ENCODE peak calls at places on chromosomes 7 and 10, in ten cellular contexts. One of them, this sample, is unnamed.

GRCh38 chr7:131244259-131244852 is 83.3 kb upstream of the MKLN1 start:
- DNase-seq in heart right ventricle: no peak
- DNase-seq in A549: peak; percentile 72
- DNase-seq in lower lobe of right lung: no peak
- DNase-seq in neural progenitor cell: no peak
- DNase-seq in lung: no peak
- DNase-seq in AG04450: peak; percentile 85
- DNase-seq in SJSA1: peak; percentile 82
- DNase-seq in IMR-90: peak; percentile 97
- DNase-seq in left ventricle myocardium inferior: no peak
- DNase-seq in this sample: no peak

GRCh38 chr10:119616879-119617580 is 20.3 kb upstream of the TIAL1 start:
- DNase-seq in heart right ventricle: peak; percentile 39
- DNase-seq in A549: no peak
- DNase-seq in lower lobe of right lung: no peak
- DNase-seq in neural progenitor cell: no peak
- DNase-seq in lung: no peak
- DNase-seq in AG04450: no peak
- DNase-seq in SJSA1: no peak
- DNase-seq in IMR-90: no peak
- DNase-seq in left ventricle myocardium inferior: peak; percentile 26
- DNase-seq in this sample: no peak

GRCh38 chr10:97434055-97434454 is 8.1 kb downstream of the PGAM1 start:
- DNase-seq in heart right ventricle: no peak
- DNase-seq in A549: no peak
- DNase-seq in lower lobe of right lung: no peak
- DNase-seq in neural progenitor cell: no peak
- DNase-seq in lung: no peak
- DNase-seq in AG04450: no peak
- DNase-seq in SJSA1: no peak
- DNase-seq in IMR-90: no peak
- DNase-seq in left ventricle myocardium inferior: no peak
- DNase-seq in this sample: no peak

GRCh38 chr7:71746004-71746403 is 614.1 kb downstream of the GALNT17 start:
- DNase-seq in heart right ventricle: no peak
- DNase-seq in A549: no peak
- DNase-seq in lower lobe of right lung: no peak
- DNase-seq in neural progenitor cell: peak; percentile 16
- DNase-seq in lung: peak; percentile 13
- DNase-seq in AG04450: no peak
- DNase-seq in SJSA1: no peak
- DNase-seq in IMR-90: no peak
- DNase-seq in left ventricle myocardium inferior: no peak
- DNase-seq in this sample: no peak

GRCh38 chr7:70303309-70303708 is 705.0 kb downstream of the AUTS2 start:
- DNase-seq in heart right ventricle: no peak
- DNase-seq in A549: no peak
- DNase-seq in lower lobe of right lung: no peak
- DNase-seq in neural progenitor cell: no peak
- DNase-seq in lung: no peak
- DNase-seq in AG04450: no peak
- DNase-seq in SJSA1: no peak
- DNase-seq in IMR-90: no peak
- DNase-seq in left ventricle myocardium inferior: no peak
- DNase-seq in this sample: no peak

GRCh38 chr7:75858430-75858829 is 20.4 kb upstream of the RHBDD2 start:
- DNase-seq in heart right ventricle: no peak
- DNase-seq in A549: no peak
- DNase-seq in lower lobe of right lung: no peak
- DNase-seq in neural progenitor cell: no peak
- DNase-seq in lung: no peak
- DNase-seq in AG04450: no peak
- DNase-seq in SJSA1: no peak
- DNase-seq in IMR-90: no peak
- DNase-seq in left ventricle myocardium inferior: no peak
- DNase-seq in this sample: no peak

GRCh38 chr10:93461124-93461806 is 20.9 kb downstream of the MYOF start:
- DNase-seq in heart right ventricle: no peak
- DNase-seq in A549: no peak
- DNase-seq in lower lobe of right lung: no peak
- DNase-seq in neural progenitor cell: no peak
- DNase-seq in lung: no peak
- DNase-seq in AG04450: no peak
- DNase-seq in SJSA1: peak; percentile 60
- DNase-seq in IMR-90: peak; percentile 82
- DNase-seq in left ventricle myocardium inferior: no peak
- DNase-seq in this sample: no peak

GRCh38 chr10:124174673-124175645 is 81.6 kb upstream of the CHST15 start:
- DNase-seq in heart right ventricle: no peak
- DNase-seq in A549: no peak
- DNase-seq in lower lobe of right lung: no peak
- DNase-seq in neural progenitor cell: no peak
- DNase-seq in lung: no peak
- DNase-seq in AG04450: no peak
- DNase-seq in SJSA1: no peak
- DNase-seq in IMR-90: no peak
- DNase-seq in left ventricle myocardium inferior: no peak
- DNase-seq in this sample: peak; percentile 53

DNA sequence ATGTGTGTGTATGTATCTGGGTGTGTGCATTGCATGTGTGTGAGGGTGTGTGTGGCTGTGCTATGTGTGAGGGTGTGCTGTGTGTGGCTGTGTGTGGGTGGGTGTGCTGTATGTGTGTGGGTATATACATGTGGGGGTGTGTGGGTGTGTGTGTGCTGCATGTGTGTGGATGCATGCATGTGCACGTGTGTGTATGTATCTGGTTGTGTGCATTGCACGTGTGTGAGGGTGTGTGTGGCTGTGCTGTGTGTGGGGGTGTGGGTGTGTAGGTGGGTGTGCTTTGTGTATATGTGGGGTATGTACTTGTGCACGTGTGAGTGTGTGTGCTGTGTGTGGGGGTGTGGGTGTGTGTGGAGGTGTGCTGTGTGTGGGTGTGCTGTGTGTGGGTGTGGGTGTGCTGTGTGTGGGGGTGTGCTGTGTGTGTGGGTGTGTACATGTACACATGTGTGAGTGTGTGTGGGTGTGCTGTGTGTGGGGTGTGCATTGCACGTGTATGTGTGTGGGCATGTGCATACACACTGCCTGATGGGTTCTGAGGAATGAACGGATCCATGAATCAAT is 579.8 kb downstream of the PTPRN2 start:
- DNase-seq in heart right ventricle: no peak
- DNase-seq in A549: no peak
- DNase-seq in lower lobe of right lung: no peak
- DNase-seq in neural progenitor cell: no peak
- DNase-seq in lung: no peak
- DNase-seq in AG04450: no peak
- DNase-seq in SJSA1: no peak
- DNase-seq in IMR-90: no peak
- DNase-seq in left ventricle myocardium inferior: no peak
- DNase-seq in this sample: no peak
- H3K4me3 ChIP-seq in heart right ventricle: no peak overlapping the region
- H3K4me3 ChIP-seq in A549: no peak overlapping the region
- H3K4me3 ChIP-seq in lower lobe of right lung: no peak overlapping the region
- H3K4me3 ChIP-seq in neural progenitor cell: no peak overlapping the region
- H3K4me3 ChIP-seq in lung: no peak overlapping the region
- H3K4me3 ChIP-seq in AG04450: no peak overlapping the region
- H3K4me3 ChIP-seq in SJSA1: no peak overlapping the region
- H3K4me3 ChIP-seq in IMR-90: no peak overlapping the region
- H3K4me3 ChIP-seq in left ventricle myocardium inferior: no peak overlapping the region
- H3K4me3 ChIP-seq in this sample: no peak overlapping the region

GRCh38 chr7:158658475-158658874 is 46.1 kb downstream of the NCAPG2 start:
- DNase-seq in heart right ventricle: no peak
- DNase-seq in A549: no peak
- DNase-seq in lower lobe of right lung: no peak
- DNase-seq in neural progenitor cell: no peak
- DNase-seq in lung: no peak
- DNase-seq in AG04450: no peak
- DNase-seq in SJSA1: no peak
- DNase-seq in IMR-90: no peak
- DNase-seq in left ventricle myocardium inferior: no peak
- DNase-seq in this sample: no peak

GRCh38 chr7:158651968-158652555 is 52.5 kb downstream of the NCAPG2 start:
- DNase-seq in heart right ventricle: no peak
- DNase-seq in A549: no peak
- DNase-seq in lower lobe of right lung: no peak
- DNase-seq in neural progenitor cell: no peak
- DNase-seq in lung: no peak
- DNase-seq in AG04450: no peak
- DNase-seq in SJSA1: no peak
- DNase-seq in IMR-90: no peak
- DNase-seq in left ventricle myocardium inferior: no peak
- DNase-seq in this sample: no peak

GRCh38 chr7:158657189-158657746 is 47.3 kb downstream of the NCAPG2 start:
- DNase-seq in heart right ventricle: no peak
- DNase-seq in A549: no peak
- DNase-seq in lower lobe of right lung: no peak
- DNase-seq in neural progenitor cell: peak; percentile 3
- DNase-seq in lung: no peak
- DNase-seq in AG04450: no peak
- DNase-seq in SJSA1: no peak
- DNase-seq in IMR-90: no peak
- DNase-seq in left ventricle myocardium inferior: no peak
- DNase-seq in this sample: no peak

GRCh38 chr7:158655931-158656441 is 48.6 kb downstream of the NCAPG2 start:
- DNase-seq in heart right ventricle: no peak
- DNase-seq in A549: no peak
- DNase-seq in lower lobe of right lung: no peak
- DNase-seq in neural progenitor cell: no peak
- DNase-seq in lung: no peak
- DNase-seq in AG04450: no peak
- DNase-seq in SJSA1: no peak
- DNase-seq in IMR-90: no peak
- DNase-seq in left ventricle myocardium inferior: no peak
- DNase-seq in this sample: no peak

DNA sequence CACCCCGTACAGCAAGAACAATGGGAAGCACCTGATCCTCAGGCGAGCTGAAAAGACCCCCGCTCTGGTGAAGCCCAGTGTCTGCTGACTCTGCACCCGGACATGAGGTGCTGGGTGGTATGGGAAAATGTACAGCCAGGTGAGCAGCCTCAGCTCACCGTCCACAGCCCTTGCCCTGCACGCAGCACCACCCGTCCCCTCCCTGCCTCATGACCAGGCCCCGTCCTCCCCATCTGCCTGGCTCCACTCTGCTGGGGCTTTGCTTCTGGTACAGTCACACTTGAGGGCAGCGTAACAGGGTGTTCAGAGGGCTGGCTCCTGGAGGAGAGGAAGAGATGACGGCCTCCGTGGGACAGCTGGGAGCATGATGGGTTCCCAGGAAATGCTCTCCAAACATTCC is 49.1 kb downstream of the NCAPG2 start:
- DNase-seq in heart right ventricle: no peak
- DNase-seq in A549: no peak
- DNase-seq in lower lobe of right lung: no peak
- DNase-seq in neural progenitor cell: no peak
- DNase-seq in lung: no peak
- DNase-seq in AG04450: no peak
- DNase-seq in SJSA1: no peak
- DNase-seq in IMR-90: no peak
- DNase-seq in left ventricle myocardium inferior: no peak
- DNase-seq in this sample: no peak
- H3K27ac ChIP-seq in heart right ventricle: no peak overlapping the region
- H3K27ac ChIP-seq in A549: no peak overlapping the region
- H3K27ac ChIP-seq in lower lobe of right lung: no peak overlapping the region
- H3K27ac ChIP-seq in neural progenitor cell: no peak overlapping the region
- H3K27ac ChIP-seq in lung: no peak overlapping the region
- H3K27ac ChIP-seq in AG04450: no peak overlapping the region
- H3K27ac ChIP-seq in SJSA1: no peak overlapping the region
- H3K27ac ChIP-seq in IMR-90: no peak overlapping the region
- H3K27ac ChIP-seq in left ventricle myocardium inferior: no peak overlapping the region
- H3K27ac ChIP-seq in this sample: no peak overlapping the region

GRCh38 chr10:33336606-33337334 is 2.3 kb upstream of the NRP1 start:
- DNase-seq in heart right ventricle: peak; percentile 80
- DNase-seq in A549: peak; percentile 51
- DNase-seq in lower lobe of right lung: peak; percentile 56
- DNase-seq in neural progenitor cell: peak; percentile 64
- DNase-seq in lung: no peak
- DNase-seq in AG04450: no peak
- DNase-seq in SJSA1: peak; percentile 77
- DNase-seq in IMR-90: no peak
- DNase-seq in left ventricle myocardium inferior: peak; percentile 78
- DNase-seq in this sample: peak; percentile 78

GRCh38 chr10:33337335-33337854 is 2.9 kb upstream of the NRP1 start:
- DNase-seq in heart right ventricle: peak; percentile 21
- DNase-seq in A549: peak; percentile 53
- DNase-seq in lower lobe of right lung: no peak
- DNase-seq in neural progenitor cell: no peak
- DNase-seq in lung: no peak
- DNase-seq in AG04450: no peak
- DNase-seq in SJSA1: peak; percentile 76
- DNase-seq in IMR-90: peak; percentile 68
- DNase-seq in left ventricle myocardium inferior: peak; percentile 31
- DNase-seq in this sample: no peak

GRCh38 chr10:33335550-33335799 is 1.0 kb upstream of the NRP1 start:
- DNase-seq in heart right ventricle: no peak
- DNase-seq in A549: peak; percentile 58
- DNase-seq in lower lobe of right lung: peak; percentile 59
- DNase-seq in neural progenitor cell: no peak
- DNase-seq in lung: no peak
- DNase-seq in AG04450: no peak
- DNase-seq in SJSA1: no peak
- DNase-seq in IMR-90: no peak
- DNase-seq in left ventricle myocardium inferior: peak; percentile 54
- DNase-seq in this sample: peak; percentile 75

GRCh38 chr10:33334839-33335549 is 527 bp upstream of the NRP1 start:
- DNase-seq in heart right ventricle: peak; percentile 82
- DNase-seq in A549: peak; percentile 78
- DNase-seq in lower lobe of right lung: peak; percentile 79
- DNase-seq in neural progenitor cell: peak; percentile 86
- DNase-seq in lung: peak; percentile 69
- DNase-seq in AG04450: peak; percentile 74
- DNase-seq in SJSA1: peak; percentile 97
- DNase-seq in IMR-90: peak; percentile 87
- DNase-seq in left ventricle myocardium inferior: peak; percentile 83
- DNase-seq in this sample: peak; percentile 88

DNA sequence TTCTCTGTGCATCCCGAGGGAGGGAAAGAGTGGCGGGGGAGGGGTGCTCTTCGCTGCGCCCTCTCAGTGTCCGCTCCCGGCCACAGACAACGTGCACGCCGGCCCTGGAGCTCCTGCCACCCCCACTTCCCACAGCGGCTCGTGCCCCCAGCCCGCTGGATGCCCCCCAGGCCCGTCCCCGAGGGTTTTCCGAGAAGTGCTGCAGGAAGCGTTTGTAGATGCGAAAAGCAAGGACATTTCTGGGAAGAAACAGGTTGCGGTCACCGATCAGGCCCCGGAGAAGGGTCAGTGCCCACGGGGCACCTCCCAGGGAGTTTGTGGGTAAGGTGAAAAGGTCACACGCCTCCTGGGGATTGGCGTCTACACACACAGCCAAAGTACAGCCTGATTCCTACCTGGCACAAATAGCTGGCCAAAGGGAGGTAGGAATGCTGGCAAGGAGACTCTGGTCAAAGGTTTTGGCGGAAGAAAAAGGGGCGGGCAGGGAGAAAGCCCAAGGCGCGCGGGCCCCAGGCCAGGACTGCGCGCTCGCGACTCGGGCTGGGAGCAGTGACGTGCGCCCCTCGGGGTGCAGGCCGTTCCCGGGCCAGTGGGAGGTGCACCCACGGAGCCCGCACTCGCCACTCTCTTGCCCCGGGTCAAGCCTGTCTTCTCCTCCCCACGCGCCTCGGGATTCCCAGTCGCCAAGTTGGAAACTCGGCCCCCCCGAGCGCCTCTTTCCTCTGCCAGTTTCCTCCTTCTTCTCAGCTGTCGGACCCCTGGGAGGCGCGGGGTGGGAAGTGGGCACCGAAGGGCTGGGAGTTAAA is 1.5 kb upstream of the NRP1 start:
- DNase-seq in heart right ventricle: peak; percentile 81
- DNase-seq in A549: peak; percentile 78
- DNase-seq in lower lobe of right lung: peak; percentile 70
- DNase-seq in neural progenitor cell: peak; percentile 67
- DNase-seq in lung: peak; percentile 55
- DNase-seq in AG04450: no peak
- DNase-seq in SJSA1: peak; percentile 78
- DNase-seq in IMR-90: peak; percentile 44
- DNase-seq in left ventricle myocardium inferior: peak; percentile 82
- DNase-seq in this sample: peak; percentile 83
- H3K4me3 ChIP-seq in heart right ventricle: peak overlapping the region; percentile 71
- H3K4me3 ChIP-seq in A549: peak overlapping the region; percentile 85
- H3K4me3 ChIP-seq in lower lobe of right lung: peak overlapping the region; percentile 79
- H3K4me3 ChIP-seq in neural progenitor cell: peak overlapping the region; percentile 73
- H3K4me3 ChIP-seq in lung: peak overlapping the region; percentile 72
- H3K4me3 ChIP-seq in AG04450: peak overlapping the region; percentile 93
- H3K4me3 ChIP-seq in SJSA1: peak overlapping the region; percentile 81
- H3K4me3 ChIP-seq in IMR-90: peak overlapping the region; percentile 85
- H3K4me3 ChIP-seq in left ventricle myocardium inferior: peak overlapping the region; percentile 82
- H3K4me3 ChIP-seq in this sample: peak overlapping the region; percentile 77

DNA sequence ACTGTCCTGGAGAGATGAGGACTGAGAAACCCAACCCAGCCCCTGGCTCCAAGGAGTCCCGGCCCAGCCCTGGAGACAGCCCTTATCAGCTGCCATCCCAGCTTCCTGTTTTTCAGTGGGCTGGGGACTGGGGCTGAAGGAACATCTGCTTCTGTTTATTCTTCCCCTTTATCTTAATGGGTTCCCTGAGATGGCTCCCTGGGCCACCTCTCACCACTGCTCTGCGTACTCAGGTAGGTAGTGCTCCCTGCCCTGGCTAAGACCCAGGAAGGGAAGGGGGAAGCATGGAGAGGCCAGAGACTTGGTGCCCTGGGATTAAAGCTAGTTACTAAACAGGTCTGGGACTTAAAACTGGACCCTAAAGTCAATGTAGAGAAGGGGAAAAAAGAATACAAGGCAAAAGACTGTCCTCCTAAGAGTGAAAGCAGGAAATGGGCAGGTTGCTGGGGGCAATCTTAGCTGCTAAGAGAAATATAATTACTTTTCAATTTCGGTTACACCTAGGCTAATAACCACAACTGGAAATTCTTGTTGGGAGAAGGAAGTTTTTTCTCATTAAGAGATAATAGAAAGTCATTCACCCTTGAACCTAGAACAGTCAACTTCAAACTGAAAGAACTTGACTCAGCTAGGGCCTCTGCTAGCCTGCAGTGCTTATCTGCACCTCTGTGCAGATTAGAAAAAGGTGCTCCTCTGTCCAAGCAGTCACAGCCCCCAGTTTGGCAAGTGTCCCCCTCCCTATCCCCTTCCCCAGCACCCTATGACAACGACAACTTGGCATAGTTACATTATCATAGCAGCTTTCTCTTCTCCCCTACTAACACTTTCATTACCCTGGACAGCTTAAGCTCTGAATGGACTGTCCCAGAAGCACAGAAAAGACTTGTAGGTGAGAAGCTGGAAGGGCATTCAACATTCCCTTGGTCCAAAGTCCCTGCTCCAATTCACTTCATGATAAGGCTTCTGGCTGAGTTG is 65.6 kb upstream of the KDM7A start:
- DNase-seq in heart right ventricle: no peak
- DNase-seq in A549: no peak
- DNase-seq in lower lobe of right lung: peak; percentile 64
- DNase-seq in neural progenitor cell: no peak
- DNase-seq in lung: no peak
- DNase-seq in AG04450: no peak
- DNase-seq in SJSA1: no peak
- DNase-seq in IMR-90: no peak
- DNase-seq in left ventricle myocardium inferior: peak; percentile 18
- DNase-seq in this sample: no peak
- H3K27ac ChIP-seq in heart right ventricle: no peak overlapping the region
- H3K27ac ChIP-seq in A549: no peak overlapping the region
- H3K27ac ChIP-seq in lower lobe of right lung: no peak overlapping the region
- H3K27ac ChIP-seq in neural progenitor cell: no peak overlapping the region
- H3K27ac ChIP-seq in lung: no peak overlapping the region
- H3K27ac ChIP-seq in AG04450: no peak overlapping the region
- H3K27ac ChIP-seq in SJSA1: no peak overlapping the region
- H3K27ac ChIP-seq in IMR-90: no peak overlapping the region
- H3K27ac ChIP-seq in left ventricle myocardium inferior: peak overlapping the region; percentile 40
- H3K27ac ChIP-seq in this sample: no peak overlapping the region